ENCODE peak calls at places on chromosomes 4 and X, in seven cellular contexts. One of them, this sample, is unnamed.

GRCh38 chr4:55214172-55214571 is 88.8 kb upstream of the KDR start:
- DNase-seq in A549: no peak
- DNase-seq in heart left ventricle: no peak
- DNase-seq in stomach: no peak
- DNase-seq in IMR-90: no peak
- DNase-seq in ovary: no peak
- DNase-seq in Peyer's patch: no peak
- DNase-seq in this sample: no peak

GRCh38 chr4:42501624-42502401 is 104.5 kb downstream of the SHISA3 start:
- DNase-seq in A549: no peak
- DNase-seq in heart left ventricle: no peak
- DNase-seq in stomach: no peak
- DNase-seq in IMR-90: no peak
- DNase-seq in ovary: no peak
- DNase-seq in Peyer's patch: no peak
- DNase-seq in this sample: no peak

GRCh38 chr4:170007113-170007512 is 19.1 kb downstream of the MFAP3L start:
- DNase-seq in A549: no peak
- DNase-seq in heart left ventricle: no peak
- DNase-seq in stomach: no peak
- DNase-seq in IMR-90: no peak
- DNase-seq in ovary: no peak
- DNase-seq in Peyer's patch: no peak
- DNase-seq in this sample: no peak

GRCh38 chr4:48296330-48296729 is 26.7 kb upstream of the TEC start:
- DNase-seq in A549: no peak
- DNase-seq in heart left ventricle: no peak
- DNase-seq in stomach: no peak
- DNase-seq in IMR-90: peak; percentile 21
- DNase-seq in ovary: no peak
- DNase-seq in Peyer's patch: no peak
- DNase-seq in this sample: no peak

GRCh38 chrX:83845397-83845796 is 15.5 kb upstream of the CYLC1 start:
- DNase-seq in A549: peak; percentile 33
- DNase-seq in heart left ventricle: no peak
- DNase-seq in stomach: no peak
- DNase-seq in IMR-90: peak; percentile 22
- DNase-seq in ovary: no peak
- DNase-seq in Peyer's patch: no peak
- DNase-seq in this sample: no peak

GRCh38 chr4:6962211-6963041 is 52.8 kb downstream of the TBC1D14 start:
- DNase-seq in A549: no peak
- DNase-seq in heart left ventricle: no peak
- DNase-seq in stomach: peak; percentile 56
- DNase-seq in IMR-90: no peak
- DNase-seq in ovary: no peak
- DNase-seq in Peyer's patch: peak; percentile 52
- DNase-seq in this sample: peak; percentile 57

GRCh38 chr4:153222790-153223417 is 18.7 kb downstream of the TRIM2 start:
- DNase-seq in A549: no peak
- DNase-seq in heart left ventricle: peak; percentile 55
- DNase-seq in stomach: peak; percentile 62
- DNase-seq in IMR-90: peak; percentile 41
- DNase-seq in ovary: peak; percentile 79
- DNase-seq in Peyer's patch: peak; percentile 84
- DNase-seq in this sample: no peak

GRCh38 chrX:102883491-102883890 is 53.6 kb upstream of the RAB40AL start:
- DNase-seq in A549: no peak
- DNase-seq in heart left ventricle: no peak
- DNase-seq in stomach: no peak
- DNase-seq in IMR-90: no peak
- DNase-seq in ovary: no peak
- DNase-seq in Peyer's patch: no peak
- DNase-seq in this sample: no peak

GRCh38 chrX:45295587-45295986 is 94.9 kb upstream of the DIPK2B start:
- DNase-seq in A549: peak; percentile 52
- DNase-seq in heart left ventricle: no peak
- DNase-seq in stomach: no peak
- DNase-seq in IMR-90: peak; percentile 36
- DNase-seq in ovary: no peak
- DNase-seq in Peyer's patch: no peak
- DNase-seq in this sample: no peak

GRCh38 chr4:82780398-82781231 is 18.0 kb downstream of the SCD5 start:
- DNase-seq in A549: peak; percentile 51
- DNase-seq in heart left ventricle: peak; percentile 81
- DNase-seq in stomach: peak; percentile 85
- DNase-seq in IMR-90: peak; percentile 59
- DNase-seq in ovary: peak; percentile 94
- DNase-seq in Peyer's patch: peak; percentile 72
- DNase-seq in this sample: no peak

GRCh38 chrX:13669246-13669689 is 16.3 kb downstream of the TCEANC start:
- DNase-seq in A549: peak; percentile 87
- DNase-seq in heart left ventricle: peak; percentile 56
- DNase-seq in stomach: peak; percentile 84
- DNase-seq in IMR-90: peak; percentile 99
- DNase-seq in ovary: peak; percentile 60
- DNase-seq in Peyer's patch: peak; percentile 56
- DNase-seq in this sample: no peak

GRCh38 chrX:96985046-96985445 is 101.3 kb downstream of the RPA4 start:
- DNase-seq in A549: no peak
- DNase-seq in heart left ventricle: no peak
- DNase-seq in stomach: no peak
- DNase-seq in IMR-90: peak; percentile 25
- DNase-seq in ovary: no peak
- DNase-seq in Peyer's patch: no peak
- DNase-seq in this sample: no peak

GRCh38 chrX:69504626-69505612 is 793 bp downstream of the NALF2 start:
- DNase-seq in A549: no peak
- DNase-seq in heart left ventricle: no peak
- DNase-seq in stomach: no peak
- DNase-seq in IMR-90: no peak
- DNase-seq in ovary: no peak
- DNase-seq in Peyer's patch: no peak
- DNase-seq in this sample: no peak
- H3K4me3 ChIP-seq in A549: peak overlapping the region; percentile 81
- H3K4me3 ChIP-seq in heart left ventricle: peak overlapping the region; percentile 50
- H3K4me3 ChIP-seq in stomach: peak overlapping the region; percentile 61
- H3K4me3 ChIP-seq in IMR-90: no peak overlapping the region
- H3K4me3 ChIP-seq in ovary: peak overlapping the region; percentile 39
- H3K4me3 ChIP-seq in Peyer's patch: peak overlapping the region; percentile 48
- H3K4me3 ChIP-seq in this sample: peak overlapping the region; percentile 58

GRCh38 chr4:104123021-104123420 is 371.7 kb downstream of the CXXC4 start:
- DNase-seq in A549: no peak
- DNase-seq in heart left ventricle: no peak
- DNase-seq in stomach: no peak
- DNase-seq in IMR-90: no peak
- DNase-seq in ovary: no peak
- DNase-seq in Peyer's patch: no peak
- DNase-seq in this sample: no peak
- TF ChIP-seq POLR2A in A549: no peak
- TF ChIP-seq POLR2A in heart left ventricle: no peak
- TF ChIP-seq POLR2A in stomach: no peak
- TF ChIP-seq POLR2A in IMR-90: no peak
- TF ChIP-seq POLR2A in ovary: no peak
- TF ChIP-seq POLR2A in Peyer's patch: no peak
- TF ChIP-seq POLR2A in this sample: no peak

GRCh38 chrX:6377365-6377764 is 148.7 kb upstream of the NLGN4X start:
- DNase-seq in A549: no peak
- DNase-seq in heart left ventricle: no peak
- DNase-seq in stomach: no peak
- DNase-seq in IMR-90: no peak
- DNase-seq in ovary: no peak
- DNase-seq in Peyer's patch: no peak
- DNase-seq in this sample: no peak
- H3K4me1 ChIP-seq in A549: no peaks in the 10 kb centered on the region
- H3K4me1 ChIP-seq in heart left ventricle: no peaks in the 10 kb centered on the region
- H3K4me1 ChIP-seq in stomach: peaks cover under 1% of the 10 kb centered on the region
- H3K4me1 ChIP-seq in IMR-90: no peaks in the 10 kb centered on the region
- H3K4me1 ChIP-seq in ovary: no peaks in the 10 kb centered on the region
- H3K4me1 ChIP-seq in Peyer's patch: no peaks in the 10 kb centered on the region
- H3K4me1 ChIP-seq in this sample: no peaks in the 10 kb centered on the region

GRCh38 chr4:165472943-165473676 is 94.3 kb downstream of the CPE start:
- DNase-seq in A549: no peak
- DNase-seq in heart left ventricle: no peak
- DNase-seq in stomach: no peak
- DNase-seq in IMR-90: no peak
- DNase-seq in ovary: no peak
- DNase-seq in Peyer's patch: no peak
- DNase-seq in this sample: no peak
- H3K4me3 ChIP-seq in A549: no peak overlapping the region
- H3K4me3 ChIP-seq in heart left ventricle: no peak overlapping the region
- H3K4me3 ChIP-seq in stomach: no peak overlapping the region
- H3K4me3 ChIP-seq in IMR-90: no peak overlapping the region
- H3K4me3 ChIP-seq in ovary: no peak overlapping the region
- H3K4me3 ChIP-seq in Peyer's patch: no peak overlapping the region
- H3K4me3 ChIP-seq in this sample: no peak overlapping the region

DNA sequence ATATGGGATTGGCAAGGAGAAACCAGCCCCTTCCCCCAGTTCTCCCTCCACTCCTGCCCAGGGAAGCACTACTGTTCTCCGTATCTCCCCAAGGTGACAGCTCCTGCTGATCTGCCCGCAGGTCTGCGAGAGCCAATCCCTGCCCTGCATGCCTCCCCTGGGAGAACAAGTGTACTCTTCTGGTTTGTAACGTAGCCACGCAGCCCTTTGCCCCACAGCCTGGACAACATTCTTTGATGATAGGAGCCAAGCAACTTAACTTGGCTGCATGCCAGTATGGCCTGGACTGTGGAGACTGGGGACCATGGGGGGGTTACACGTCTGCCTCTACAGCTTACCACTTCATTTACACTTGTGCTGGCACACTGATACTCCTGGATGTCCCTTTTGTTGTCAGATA is 2.0 kb downstream of the STBD1 start:
- DNase-seq in A549: no peak
- DNase-seq in heart left ventricle: peak; percentile 72
- DNase-seq in stomach: peak; percentile 49
- DNase-seq in IMR-90: no peak
- DNase-seq in ovary: peak; percentile 46
- DNase-seq in Peyer's patch: peak; percentile 72
- DNase-seq in this sample: no peak
- TF ChIP-seq POLR2A in A549: no peak
- TF ChIP-seq POLR2A in heart left ventricle: peak; percentile 38
- TF ChIP-seq POLR2A in stomach: no peak
- TF ChIP-seq POLR2A in IMR-90: no peak
- TF ChIP-seq POLR2A in ovary: no peak
- TF ChIP-seq POLR2A in Peyer's patch: no peak
- TF ChIP-seq POLR2A in this sample: no peak

GRCh38 chr4:3605491-3605890 is 73.3 kb upstream of the LRPAP1 start:
- DNase-seq in A549: no peak
- DNase-seq in heart left ventricle: no peak
- DNase-seq in stomach: no peak
- DNase-seq in IMR-90: no peak
- DNase-seq in ovary: no peak
- DNase-seq in Peyer's patch: no peak
- DNase-seq in this sample: no peak
- H3K4me1 ChIP-seq in A549: no peaks in the 10 kb centered on the region
- H3K4me1 ChIP-seq in heart left ventricle: no peaks in the 10 kb centered on the region
- H3K4me1 ChIP-seq in stomach: no peaks in the 10 kb centered on the region
- H3K4me1 ChIP-seq in IMR-90: no peaks in the 10 kb centered on the region
- H3K4me1 ChIP-seq in ovary: no peaks in the 10 kb centered on the region
- H3K4me1 ChIP-seq in Peyer's patch: no peaks in the 10 kb centered on the region
- H3K4me1 ChIP-seq in this sample: no peaks in the 10 kb centered on the region

GRCh38 chrX:64205441-64205734 is at the start of gene AMER1:
- DNase-seq in A549: no peak
- DNase-seq in heart left ventricle: no peak
- DNase-seq in stomach: no peak
- DNase-seq in IMR-90: no peak
- DNase-seq in ovary: no peak
- DNase-seq in Peyer's patch: no peak
- DNase-seq in this sample: no peak

GRCh38 chrX:64202808-64203320 is 2.6 kb downstream of the AMER1 start:
- DNase-seq in A549: no peak
- DNase-seq in heart left ventricle: no peak
- DNase-seq in stomach: no peak
- DNase-seq in IMR-90: peak; percentile 16
- DNase-seq in ovary: no peak
- DNase-seq in Peyer's patch: no peak
- DNase-seq in this sample: no peak

GRCh38 chrX:64205735-64206491 is 405 bp upstream of the AMER1 start:
- DNase-seq in A549: peak; percentile 93
- DNase-seq in heart left ventricle: peak; percentile 93
- DNase-seq in stomach: peak; percentile 94
- DNase-seq in IMR-90: peak; percentile 87
- DNase-seq in ovary: peak; percentile 93
- DNase-seq in Peyer's patch: peak; percentile 91
- DNase-seq in this sample: peak; percentile 97

GRCh38 chrX:64204701-64205440 is 637 bp downstream of the AMER1 start:
- DNase-seq in A549: no peak
- DNase-seq in heart left ventricle: peak; percentile 23
- DNase-seq in stomach: peak; percentile 31
- DNase-seq in IMR-90: peak; percentile 19
- DNase-seq in ovary: peak; percentile 70
- DNase-seq in Peyer's patch: peak; percentile 56
- DNase-seq in this sample: no peak

GRCh38 chrX:64204252-64204651 is 1.3 kb downstream of the AMER1 start:
- DNase-seq in A549: no peak
- DNase-seq in heart left ventricle: peak; percentile 19
- DNase-seq in stomach: peak; percentile 29
- DNase-seq in IMR-90: peak; percentile 1
- DNase-seq in ovary: peak; percentile 76
- DNase-seq in Peyer's patch: peak; percentile 49
- DNase-seq in this sample: no peak
- H3K4me3 ChIP-seq in A549: peak overlapping the region; percentile 91
- H3K4me3 ChIP-seq in heart left ventricle: peak overlapping the region; percentile 72
- H3K4me3 ChIP-seq in stomach: peak overlapping the region; percentile 61
- H3K4me3 ChIP-seq in IMR-90: peak overlapping the region; percentile 79
- H3K4me3 ChIP-seq in ovary: peak overlapping the region; percentile 72
- H3K4me3 ChIP-seq in Peyer's patch: peak overlapping the region; percentile 73
- H3K4me3 ChIP-seq in this sample: peak overlapping the region; percentile 85

This sample was measured in esophagus muscularis mucosa.